ENCODE peak calls at places on chromosome 5, in nine cellular contexts. T is progenitor cell of endocrine pancreas; Z is RCC 7860; E is astrocyte of the spinal cord; G is NCI-H446; B is stimulated activated CD4-positive, alpha-beta T cell treated with anti-CD3 and anti-CD28 coated beads, Interleukin-4, amount 100 ng/mL, for 4 hours; L is CD8-positive, alpha-beta memory T cell; J is KG1; F is T-helper 17 cell. I is an unnamed sample.
A peak's percentile ranks its signal among the peaks of the same experiment; 100 is the strongest.

GRCh38 chr5:177495243-177496060 is 2.0 kb downstream of the PDLIM7 start:
- DNase-seq in T (no peak), Z (peak; percentile 94), E (peak; percentile 97), G (no peak), B (no peak), L (no peak), J (no peak), F (no peak), I (peak; percentile 96)

GRCh38 chr5:140802781-140803271 is 2.0 kb downstream of the PCDHA3 start:
- DNase-seq in T (no peak), Z (no peak), E (no peak), G (no peak), B (no peak), L (no peak), J (no peak), F (no peak), I (no peak)

GRCh38 chr5:160293901-160294561 is 18.3 kb downstream of the CCNJL start:
- DNase-seq in T (no peak), Z (no peak), E (peak; percentile 32), G (no peak), B (no peak), L (no peak), J (no peak), F (no peak), I (no peak)

GRCh38 chr5:158770506-158770905 is 329.2 kb downstream of the EBF1 start:
- DNase-seq in T (no peak), Z (no peak), E (no peak), G (no peak), B (no peak), L (no peak), J (no peak), F (no peak), I (no peak)

GRCh38 chr5:169934990-169935389 is 45.3 kb downstream of the INSYN2B start:
- DNase-seq in T (no peak), Z (no peak), E (peak; percentile 27), G (no peak), B (no peak), L (no peak), J (no peak), F (no peak), I (peak; percentile 47)

GRCh38 chr5:124088289-124089064 is 576.5 kb downstream of the CSNK1G3 start:
- DNase-seq in T (no peak), Z (no peak), E (no peak), G (no peak), B (no peak), L (no peak), J (no peak), F (no peak), I (no peak)

GRCh38 chr5:174563899-174564298 is 160.5 kb upstream of the MSX2 start:
- DNase-seq in T (no peak), Z (no peak), E (peak; percentile 20), G (no peak), B (no peak), L (no peak), J (no peak), F (no peak), I (no peak)

GRCh38 chr5:84411832-84412605 is 27.3 kb upstream of the EDIL3 start:
- DNase-seq in T (no peak), Z (no peak), E (no peak), G (peak; percentile 83), B (no peak), L (no peak), J (no peak), F (no peak), I (peak; percentile 68)

GRCh38 chr5:154095819-154096380 is 57.1 kb downstream of the MFAP3 start:
- DNase-seq in T (no peak), Z (no peak), E (no peak), G (no peak), B (no peak), L (no peak), J (no peak), F (no peak), I (no peak)

GRCh38 chr5:95080026-95080425 is 204.9 kb downstream of the MCTP1 start:
- DNase-seq in T (no peak), Z (no peak), E (no peak), G (no peak), B (no peak), L (no peak), J (no peak), F (no peak), I (peak; percentile 42)

GRCh38 chr5:164679461-164679860 is 1174.0 kb downstream of the MAT2B start:
- DNase-seq in T (no peak), Z (no peak), E (no peak), G (no peak), B (no peak), L (no peak), J (no peak), F (no peak), I (no peak)

GRCh38 chr5:6404129-6404528 is 25.8 kb upstream of the MED10 start:
- DNase-seq in T (no peak), Z (peak; percentile 82), E (no peak), G (no peak), B (no peak), L (no peak), J (no peak), F (no peak), I (peak; percentile 40)

GRCh38 chr5:35146386-35146785 is 83.9 kb downstream of the PRLR start:
- DNase-seq in T (no peak), Z (no peak), E (no peak), G (no peak), B (no peak), L (no peak), J (no peak), F (no peak), I (no peak)

GRCh38 chr5:108910627-108911026 is 162.9 kb downstream of the FER start:
- DNase-seq in T (no peak), Z (no peak), E (no peak), G (no peak), B (no peak), L (no peak), J (no peak), F (no peak), I (no peak)

GRCh38 chr5:32734822-32735378 is 23.8 kb downstream of the NPR3 start:
- DNase-seq in T (no peak), Z (no peak), E (no peak), G (no peak), B (no peak), L (no peak), J (no peak), F (no peak), I (no peak)

GRCh38 chr5:149268928-149269557 is 2.6 kb upstream of the AFAP1L1 start:
- DNase-seq in T (no peak), Z (peak; percentile 70), E (peak; percentile 35), G (no peak), B (no peak), L (peak; percentile 23), J (no peak), F (no peak), I (peak; percentile 50)

GRCh38 chr5:10372726-10373709 is 19.5 kb downstream of the MARCHF6 start:
- DNase-seq in T (no peak), Z (no peak), E (no peak), G (no peak), B (no peak), L (no peak), J (no peak), F (no peak), I (no peak)

GRCh38 chr5:61280766-61281427 is 51.2 kb upstream of the ZSWIM6 start:
- DNase-seq in T (no peak), Z (peak; percentile 6), E (no peak), G (peak; percentile 91), B (no peak), L (no peak), J (no peak), F (no peak), I (peak; percentile 33)

GRCh38 chr5:135303582-135304173 is 95.4 kb downstream of the MACROH2A1 start:
- DNase-seq in T (no peak), Z (no peak), E (no peak), G (no peak), B (no peak), L (no peak), J (no peak), F (no peak), I (no peak)

GRCh38 chr5:167642779-167643517 is 648.5 kb upstream of the WWC1 start:
- DNase-seq in T (no peak), Z (peak; percentile 87), E (peak; percentile 97), G (no peak), B (no peak), L (no peak), J (no peak), F (no peak), I (peak; percentile 94)

GRCh38 chr5:148416921-148417320 is 33.2 kb downstream of the FBXO38 start:
- DNase-seq in T (no peak), Z (peak; percentile 5), E (peak; percentile 75), G (no peak), B (no peak), L (no peak), J (no peak), F (no peak), I (peak; percentile 78)

GRCh38 chr5:6636293-6636692 is 3.1 kb downstream of the SRD5A1 start:
- DNase-seq in T (no peak), Z (no peak), E (no peak), G (no peak), B (no peak), L (no peak), J (no peak), F (no peak), I (no peak)

GRCh38 chr5:5473224-5473623 is 50.7 kb downstream of the ICE1 start:
- DNase-seq in T (no peak), Z (no peak), E (no peak), G (no peak), B (no peak), L (no peak), J (no peak), F (no peak), I (peak; percentile 41)

GRCh38 chr5:126516133-126516532 is 78.9 kb downstream of the ALDH7A1 start:
- DNase-seq in T (no peak), Z (no peak), E (peak; percentile 80), G (no peak), B (no peak), L (no peak), J (no peak), F (no peak), I (peak; percentile 21)

GRCh38 chr5:141479776-141480175 is 4.0 kb downstream of the PCDHGC3 start:
- DNase-seq in T (no peak), Z (no peak), E (no peak), G (no peak), B (no peak), L (no peak), J (no peak), F (no peak), I (peak; percentile 49)

I was measured in fibroblast of lung.